ENCODE peak calls at places on chromosomes 3 and 15, in seven cellular contexts. B is OCI-LY7; N is dorsolateral prefrontal cortex; L is NCI-H187; J is stimulated activated CD8-positive, alpha-beta memory T cell treated with anti-CD3 and anti-CD28 coated beads, Interleukin-7, amount 100 ng/mL, for 1 hour; I is ELR; X is NCI-H69. E is an unnamed sample.

GRCh38 chr15:30901889-30902288 is 1.8 kb upstream of the FAN1 start:
- DNase-seq in B (no peak), N (no peak), L (no peak), J (no peak), I (no peak), X (no peak), E (no peak)

GRCh38 chr3:47910777-47911440 is 105.3 kb downstream of the MAP4 start:
- DNase-seq in B (no peak), N (no peak), L (no peak), J (no peak), I (peak; percentile 98), X (peak; percentile 1), E (peak; percentile 93)

GRCh38 chr15:69590932-69591524 is 138.4 kb downstream of the RPLP1 start:
- DNase-seq in B (no peak), N (no peak), L (no peak), J (no peak), I (no peak), X (peak; percentile 54), E (no peak)

GRCh38 chr3:117790256-117790987 is 1080.8 kb downstream of the TUSC7 start:
- DNase-seq in B (no peak), N (no peak), L (no peak), J (no peak), I (no peak), X (no peak), E (peak; percentile 14)

GRCh38 chr3:71725279-71725991 is at the start of gene EIF4E3:
- DNase-seq in B (no peak), N (no peak), L (no peak), J (no peak), I (peak; percentile 49), X (peak; percentile 60), E (peak; percentile 34)

GRCh38 chr3:184651945-184652344 is 59.9 kb downstream of the MAGEF1 start:
- DNase-seq in B (no peak), N (no peak), L (no peak), J (no peak), I (no peak), X (no peak), E (peak; percentile 95)

GRCh38 chr3:66582721-66583141 is 81.9 kb upstream of the LRIG1 start:
- DNase-seq in B (peak; percentile 69), N (no peak), L (no peak), J (peak; percentile 23), I (no peak), X (no peak), E (no peak)

GRCh38 chr3:191136347-191136746 is 62.7 kb upstream of the OSTN start:
- DNase-seq in B (peak; percentile 29), N (no peak), L (no peak), J (no peak), I (peak; percentile 51), X (peak; percentile 19), E (peak; percentile 39)

GRCh38 chr15:38564557-38565286 is at the start of gene RASGRP1:
- DNase-seq in B (peak; percentile 91), N (no peak), L (no peak), J (peak; percentile 72), I (peak; percentile 56), X (peak; percentile 89), E (peak; percentile 65)

GRCh38 chr3:111955876-111956275 is 22.9 kb upstream of the ABHD10 start:
- DNase-seq in B (no peak), N (no peak), L (no peak), J (no peak), I (no peak), X (no peak), E (no peak)

GRCh38 chr15:101108791-101109190 is 143.1 kb downstream of the CHSY1 start:
- DNase-seq in B (no peak), N (no peak), L (no peak), J (no peak), I (no peak), X (no peak), E (no peak)

GRCh38 chr3:41330465-41330864 is 131.2 kb downstream of the CTNNB1 start:
- DNase-seq in B (no peak), N (no peak), L (no peak), J (no peak), I (peak; percentile 11), X (no peak), E (no peak)

GRCh38 chr3:157312366-157312745 is 124.3 kb upstream of the PTX3 start:
- DNase-seq in B (no peak), N (no peak), L (no peak), J (no peak), I (no peak), X (no peak), E (no peak)

GRCh38 chr15:29457729-29458128 is 188.1 kb upstream of the NSMCE3 start:
- DNase-seq in B (no peak), N (no peak), L (no peak), J (no peak), I (no peak), X (no peak), E (no peak)

GRCh38 chr3:64588381-64588780 is 99.4 kb downstream of the ADAMTS9 start:
- DNase-seq in B (no peak), N (no peak), L (no peak), J (no peak), I (no peak), X (no peak), E (no peak)

GRCh38 chr3:24299236-24299635 is 195.4 kb downstream of the THRB start:
- DNase-seq in B (no peak), N (no peak), L (no peak), J (no peak), I (peak; percentile 71), X (no peak), E (peak; percentile 33)

GRCh38 chr3:33664195-33664594 is 53.9 kb downstream of the CLASP2 start:
- DNase-seq in B (no peak), N (no peak), L (no peak), J (no peak), I (peak; percentile 87), X (no peak), E (peak; percentile 73)

GRCh38 chr3:59381282-59381681 is 331.5 kb upstream of the CFAP20DC start:
- DNase-seq in B (no peak), N (no peak), L (no peak), J (no peak), I (no peak), X (no peak), E (peak; percentile 18)

GRCh38 chr3:15339786-15340215 is 7.4 kb upstream of the SH3BP5 start:
- DNase-seq in B (no peak), N (no peak), L (no peak), J (no peak), I (peak; percentile 75), X (no peak), E (peak; percentile 75)

GRCh38 chr3:2540115-2540514 is 441.4 kb downstream of the CNTN4 start:
- DNase-seq in B (no peak), N (no peak), L (no peak), J (no peak), I (no peak), X (peak; percentile 39), E (no peak)

GRCh38 chr15:60328852-60329443 is 68.8 kb downstream of the ANXA2 start:
- DNase-seq in B (peak; percentile 19), N (no peak), L (no peak), J (no peak), I (peak; percentile 53), X (peak; percentile 42), E (peak; percentile 45)

GRCh38 chr15:75751116-75751875 is 38.6 kb upstream of the CSPG4 start:
- DNase-seq in B (no peak), N (peak; percentile 10), L (no peak), J (no peak), I (no peak), X (no peak), E (no peak)

GRCh38 chr3:148711981-148712666 is 14.4 kb downstream of the AGTR1 start:
- DNase-seq in B (no peak), N (no peak), L (no peak), J (no peak), I (peak; percentile 69), X (no peak), E (no peak)

GRCh38 chr3:141000027-141000663 is 51.0 kb upstream of the SPSB4 start:
- DNase-seq in B (peak; percentile 39), N (peak; percentile 68), L (no peak), J (peak; percentile 2), I (peak; percentile 62), X (peak; percentile 66), E (peak; percentile 70)

GRCh38 chr3:12708584-12709192 is 44.8 kb upstream of the RAF1 start:
- DNase-seq in B (no peak), N (no peak), L (no peak), J (no peak), I (peak; percentile 92), X (no peak), E (peak; percentile 85)

GRCh38 chr3:112109313-112109712 is 23.1 kb downstream of the C3orf52 start:
- DNase-seq in B (peak; percentile 19), N (no peak), L (no peak), J (no peak), I (no peak), X (peak; percentile 78), E (no peak)

E was measured in epithelial cell of esophagus.